ENCODE peak calls at places on chromosome 10, in eight cellular contexts. One of them, this sample, is unnamed. For H3K36me3, the result is how much of the 10 kb centered on the place peaks cover.

GRCh38 chr10:104329754-104330153 is 8.5 kb downstream of the ITPRIP start:
- DNase-seq in stomach: no peak
- DNase-seq in body of pancreas: peak
- DNase-seq in lower lobe of right lung: no peak
- DNase-seq in prostate gland: no peak
- DNase-seq in brain microvascular endothelial cell: peak
- DNase-seq in CD8-positive, alpha-beta T cell: no peak
- DNase-seq in pancreas: no peak
- DNase-seq in this sample: no peak

GRCh38 chr10:80158598-80159127 is 26.1 kb downstream of the PLAC9 start:
- DNase-seq in brain microvascular endothelial cell: peak
- DNase-seq in pancreas: peak
- DNase-seq in prostate gland: peak
- DNase-seq in stomach: peak
- DNase-seq in CD8-positive, alpha-beta T cell: no peak
- DNase-seq in body of pancreas: peak
- DNase-seq in lower lobe of right lung: peak
- DNase-seq in this sample: peak

GRCh38 chr10:7787150-7787856 is 490 bp downstream of the KIN start:
- DNase-seq in body of pancreas: no peak
- DNase-seq in CD8-positive, alpha-beta T cell: no peak
- DNase-seq in prostate gland: no peak
- DNase-seq in brain microvascular endothelial cell: no peak
- DNase-seq in lower lobe of right lung: no peak
- DNase-seq in pancreas: no peak
- DNase-seq in stomach: no peak
- DNase-seq in this sample: no peak

GRCh38 chr10:24957624-24958435 is 5.4 kb upstream of the PRTFDC1 start:
- DNase-seq in prostate gland: no peak
- DNase-seq in brain microvascular endothelial cell: peak
- DNase-seq in body of pancreas: no peak
- DNase-seq in pancreas: no peak
- DNase-seq in CD8-positive, alpha-beta T cell: no peak
- DNase-seq in lower lobe of right lung: no peak
- DNase-seq in stomach: no peak
- DNase-seq in this sample: no peak

GRCh38 chr10:93458821-93459257 is 23.3 kb downstream of the MYOF start:
- DNase-seq in lower lobe of right lung: peak
- DNase-seq in prostate gland: peak
- DNase-seq in pancreas: peak
- DNase-seq in body of pancreas: peak
- DNase-seq in CD8-positive, alpha-beta T cell: no peak
- DNase-seq in brain microvascular endothelial cell: peak
- DNase-seq in stomach: peak
- DNase-seq in this sample: peak

GRCh38 chr10:31698169-31698890 is 230.3 kb downstream of the ARHGAP12 start:
- DNase-seq in lower lobe of right lung: no peak
- DNase-seq in pancreas: no peak
- DNase-seq in stomach: no peak
- DNase-seq in prostate gland: no peak
- DNase-seq in body of pancreas: peak
- DNase-seq in CD8-positive, alpha-beta T cell: no peak
- DNase-seq in brain microvascular endothelial cell: peak
- DNase-seq in this sample: peak

GRCh38 chr10:43037942-43038782 is 38.7 kb upstream of the RET start:
- DNase-seq in body of pancreas: no peak
- DNase-seq in stomach: no peak
- DNase-seq in CD8-positive, alpha-beta T cell: no peak
- DNase-seq in pancreas: no peak
- DNase-seq in brain microvascular endothelial cell: no peak
- DNase-seq in lower lobe of right lung: no peak
- DNase-seq in prostate gland: no peak
- DNase-seq in this sample: no peak

GRCh38 chr10:95457319-95457886 is 103.8 kb downstream of the SORBS1 start:
- DNase-seq in brain microvascular endothelial cell: no peak
- DNase-seq in lower lobe of right lung: no peak
- DNase-seq in CD8-positive, alpha-beta T cell: no peak
- DNase-seq in prostate gland: no peak
- DNase-seq in body of pancreas: no peak
- DNase-seq in pancreas: no peak
- DNase-seq in stomach: no peak
- DNase-seq in this sample: no peak

GRCh38 chr10:10208156-10208555 is 809.5 kb upstream of the CELF2 start:
- DNase-seq in brain microvascular endothelial cell: no peak
- DNase-seq in CD8-positive, alpha-beta T cell: no peak
- DNase-seq in body of pancreas: no peak
- DNase-seq in prostate gland: no peak
- DNase-seq in pancreas: no peak
- DNase-seq in lower lobe of right lung: no peak
- DNase-seq in stomach: no peak
- DNase-seq in this sample: no peak

GRCh38 chr10:17123961-17124360 is 5.7 kb downstream of the CUBN start:
- DNase-seq in prostate gland: no peak
- DNase-seq in pancreas: no peak
- DNase-seq in lower lobe of right lung: no peak
- DNase-seq in stomach: no peak
- DNase-seq in brain microvascular endothelial cell: no peak
- DNase-seq in CD8-positive, alpha-beta T cell: no peak
- DNase-seq in body of pancreas: no peak
- DNase-seq in this sample: no peak

GRCh38 chr10:59905066-59905734 is 1.2 kb downstream of the CCDC6 start:
- DNase-seq in pancreas: peak
- DNase-seq in body of pancreas: peak
- DNase-seq in prostate gland: peak
- DNase-seq in brain microvascular endothelial cell: peak
- DNase-seq in lower lobe of right lung: peak
- DNase-seq in CD8-positive, alpha-beta T cell: no peak
- DNase-seq in stomach: peak
- DNase-seq in this sample: peak

GRCh38 chr10:44886966-44887365 is 24.2 kb upstream of the TMEM72 start:
- DNase-seq in body of pancreas: no peak
- DNase-seq in stomach: no peak
- DNase-seq in CD8-positive, alpha-beta T cell: no peak
- DNase-seq in pancreas: no peak
- DNase-seq in brain microvascular endothelial cell: no peak
- DNase-seq in lower lobe of right lung: no peak
- DNase-seq in prostate gland: no peak
- DNase-seq in this sample: no peak

GRCh38 chr10:128263891-128264688 is 137.9 kb upstream of the MKI67 start:
- DNase-seq in stomach: peak
- DNase-seq in prostate gland: peak
- DNase-seq in CD8-positive, alpha-beta T cell: no peak
- DNase-seq in brain microvascular endothelial cell: peak
- DNase-seq in lower lobe of right lung: peak
- DNase-seq in body of pancreas: peak
- DNase-seq in pancreas: peak
- DNase-seq in this sample: peak

GRCh38 chr10:123470570-123470969 is 195.6 kb upstream of the GPR26 start:
- DNase-seq in CD8-positive, alpha-beta T cell: no peak
- DNase-seq in stomach: no peak
- DNase-seq in prostate gland: no peak
- DNase-seq in body of pancreas: no peak
- DNase-seq in lower lobe of right lung: no peak
- DNase-seq in pancreas: no peak
- DNase-seq in brain microvascular endothelial cell: no peak
- DNase-seq in this sample: no peak

GRCh38 chr10:36489928-36490279 is 635.5 kb upstream of the ANKRD30A start:
- DNase-seq in CD8-positive, alpha-beta T cell: no peak
- DNase-seq in body of pancreas: no peak
- DNase-seq in lower lobe of right lung: no peak
- DNase-seq in prostate gland: no peak
- DNase-seq in brain microvascular endothelial cell: no peak
- DNase-seq in pancreas: no peak
- DNase-seq in stomach: no peak
- DNase-seq in this sample: no peak

GRCh38 chr10:109773288-109773687 is 150.0 kb downstream of the XPNPEP1 start:
- DNase-seq in CD8-positive, alpha-beta T cell: no peak
- DNase-seq in brain microvascular endothelial cell: no peak
- DNase-seq in stomach: no peak
- DNase-seq in lower lobe of right lung: no peak
- DNase-seq in prostate gland: no peak
- DNase-seq in pancreas: no peak
- DNase-seq in body of pancreas: no peak
- DNase-seq in this sample: no peak

GRCh38 chr10:91349381-91349780 is 60.8 kb upstream of the HECTD2 start:
- DNase-seq in stomach: no peak
- DNase-seq in pancreas: no peak
- DNase-seq in lower lobe of right lung: no peak
- DNase-seq in CD8-positive, alpha-beta T cell: no peak
- DNase-seq in brain microvascular endothelial cell: peak
- DNase-seq in prostate gland: peak
- DNase-seq in body of pancreas: peak
- DNase-seq in this sample: no peak

GRCh38 chr10:63576501-63576900 is 55.3 kb downstream of the REEP3 start:
- DNase-seq in prostate gland: no peak
- DNase-seq in brain microvascular endothelial cell: no peak
- DNase-seq in stomach: no peak
- DNase-seq in body of pancreas: no peak
- DNase-seq in lower lobe of right lung: no peak
- DNase-seq in CD8-positive, alpha-beta T cell: no peak
- DNase-seq in pancreas: no peak
- DNase-seq in this sample: no peak

GRCh38 chr10:3527869-3528268 is 257.1 kb downstream of the KLF6 start:
- DNase-seq in body of pancreas: no peak
- DNase-seq in brain microvascular endothelial cell: peak
- DNase-seq in lower lobe of right lung: no peak
- DNase-seq in prostate gland: no peak
- DNase-seq in CD8-positive, alpha-beta T cell: no peak
- DNase-seq in pancreas: no peak
- DNase-seq in stomach: no peak
- DNase-seq in this sample: no peak
- TF ChIP-seq CTCF in body of pancreas: no peak
- TF ChIP-seq CTCF in brain microvascular endothelial cell: no peak
- TF ChIP-seq CTCF in lower lobe of right lung: no peak
- TF ChIP-seq CTCF in prostate gland: no peak
- TF ChIP-seq CTCF in CD8-positive, alpha-beta T cell: no peak
- TF ChIP-seq CTCF in pancreas: no peak
- TF ChIP-seq CTCF in stomach: no peak
- TF ChIP-seq CTCF in this sample: no peak

DNA sequence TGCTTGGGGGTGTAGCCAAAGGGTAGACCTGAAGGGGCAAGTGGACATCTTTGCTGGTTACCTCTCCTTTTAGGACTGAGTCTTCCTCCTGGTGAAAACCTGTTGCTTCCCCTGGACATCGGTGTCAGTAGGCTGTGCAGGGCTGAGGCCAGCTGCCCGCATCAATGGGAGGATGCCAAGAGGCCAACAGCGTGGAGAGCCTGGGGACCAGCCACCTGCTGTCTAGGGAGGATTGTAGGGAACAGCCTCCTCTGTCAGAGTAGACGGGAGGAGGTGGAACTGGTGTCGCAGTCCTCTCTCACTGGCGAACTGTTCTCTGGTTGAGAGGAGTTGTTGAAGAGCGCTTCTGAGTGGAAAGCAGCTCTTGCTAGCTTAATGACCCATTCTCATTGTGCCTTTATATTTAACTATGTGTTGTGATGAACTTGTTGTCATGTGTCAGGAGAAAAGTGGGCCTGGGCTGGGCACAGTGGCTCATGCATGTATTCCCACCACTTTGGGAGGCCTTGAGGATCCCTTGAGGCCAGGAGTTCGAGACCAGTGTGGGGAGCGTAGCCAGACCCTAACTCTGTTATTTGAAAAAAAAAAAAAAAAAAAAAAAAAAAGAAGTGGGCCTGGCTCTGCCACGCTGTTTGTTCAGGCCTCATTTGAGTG is 1.8 kb downstream of the SUFU start:
- DNase-seq in stomach: no peak
- DNase-seq in body of pancreas: peak
- DNase-seq in pancreas: no peak
- DNase-seq in lower lobe of right lung: no peak
- DNase-seq in prostate gland: no peak
- DNase-seq in CD8-positive, alpha-beta T cell: no peak
- DNase-seq in brain microvascular endothelial cell: no peak
- DNase-seq in this sample: peak
- H3K4me3 ChIP-seq in stomach: no peak
- H3K4me3 ChIP-seq in body of pancreas: no peak
- H3K4me3 ChIP-seq in pancreas: no peak
- H3K4me3 ChIP-seq in lower lobe of right lung: peak
- H3K4me3 ChIP-seq in prostate gland: no peak
- H3K4me3 ChIP-seq in CD8-positive, alpha-beta T cell: no peak
- H3K4me3 ChIP-seq in brain microvascular endothelial cell: peak
- H3K4me3 ChIP-seq in this sample: no peak

DNA sequence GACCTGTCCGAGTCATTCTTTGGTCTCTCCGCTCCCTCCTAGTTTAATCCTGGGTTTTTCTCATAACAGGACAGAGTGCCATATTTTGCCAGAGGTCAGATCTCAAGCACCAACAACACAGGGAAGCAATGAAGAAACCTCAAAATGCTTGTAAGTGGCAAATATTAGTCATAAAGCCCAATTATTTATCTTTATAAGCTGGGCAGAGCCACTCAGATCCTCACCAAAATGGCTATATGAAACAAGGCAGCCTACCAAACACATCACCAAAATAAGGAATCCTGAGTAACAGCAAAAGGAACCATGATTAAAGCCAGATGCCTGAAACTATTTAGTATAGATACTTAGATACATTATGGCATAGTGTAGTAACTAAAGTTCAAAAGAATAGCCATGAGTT is 4.7 kb downstream of the ECD start:
- DNase-seq in stomach: no peak
- DNase-seq in CD8-positive, alpha-beta T cell: no peak
- DNase-seq in lower lobe of right lung: no peak
- DNase-seq in brain microvascular endothelial cell: no peak
- DNase-seq in pancreas: no peak
- DNase-seq in body of pancreas: no peak
- DNase-seq in prostate gland: no peak
- DNase-seq in this sample: no peak
- H3K36me3 ChIP-seq in stomach: half or more
- H3K36me3 ChIP-seq in CD8-positive, alpha-beta T cell: under half
- H3K36me3 ChIP-seq in lower lobe of right lung: half or more
- H3K36me3 ChIP-seq in brain microvascular endothelial cell: under half
- H3K36me3 ChIP-seq in pancreas: under half
- H3K36me3 ChIP-seq in body of pancreas: under half
- H3K36me3 ChIP-seq in prostate gland: under half
- H3K36me3 ChIP-seq in this sample: under half

GRCh38 chr10:22570234-22570633 is 144.1 kb downstream of the PIP4K2A start:
- DNase-seq in pancreas: no peak
- DNase-seq in stomach: no peak
- DNase-seq in lower lobe of right lung: no peak
- DNase-seq in body of pancreas: no peak
- DNase-seq in brain microvascular endothelial cell: no peak
- DNase-seq in prostate gland: no peak
- DNase-seq in CD8-positive, alpha-beta T cell: no peak
- DNase-seq in this sample: no peak

GRCh38 chr10:22568928-22569327 is 145.4 kb downstream of the PIP4K2A start:
- DNase-seq in body of pancreas: no peak
- DNase-seq in stomach: no peak
- DNase-seq in brain microvascular endothelial cell: no peak
- DNase-seq in pancreas: no peak
- DNase-seq in prostate gland: no peak
- DNase-seq in CD8-positive, alpha-beta T cell: no peak
- DNase-seq in lower lobe of right lung: no peak
- DNase-seq in this sample: no peak

GRCh38 chr10:22570733-22571430 is 143.5 kb downstream of the PIP4K2A start:
- DNase-seq in stomach: no peak
- DNase-seq in lower lobe of right lung: no peak
- DNase-seq in body of pancreas: no peak
- DNase-seq in brain microvascular endothelial cell: no peak
- DNase-seq in pancreas: no peak
- DNase-seq in prostate gland: no peak
- DNase-seq in CD8-positive, alpha-beta T cell: no peak
- DNase-seq in this sample: no peak

GRCh38 chr10:22579826-22580225 is 134.6 kb downstream of the PIP4K2A start:
- DNase-seq in CD8-positive, alpha-beta T cell: no peak
- DNase-seq in lower lobe of right lung: no peak
- DNase-seq in stomach: no peak
- DNase-seq in prostate gland: no peak
- DNase-seq in body of pancreas: no peak
- DNase-seq in brain microvascular endothelial cell: no peak
- DNase-seq in pancreas: no peak
- DNase-seq in this sample: no peak

GRCh38 chr10:22573820-22574569 is 140.4 kb downstream of the PIP4K2A start:
- DNase-seq in lower lobe of right lung: no peak
- DNase-seq in stomach: no peak
- DNase-seq in body of pancreas: no peak
- DNase-seq in brain microvascular endothelial cell: no peak
- DNase-seq in CD8-positive, alpha-beta T cell: no peak
- DNase-seq in pancreas: no peak
- DNase-seq in prostate gland: no peak
- DNase-seq in this sample: no peak
- TF ChIP-seq CTCF in lower lobe of right lung: peak
- TF ChIP-seq CTCF in stomach: peak
- TF ChIP-seq CTCF in body of pancreas: peak
- TF ChIP-seq CTCF in brain microvascular endothelial cell: peak
- TF ChIP-seq CTCF in CD8-positive, alpha-beta T cell: peak
- TF ChIP-seq CTCF in pancreas: no peak
- TF ChIP-seq CTCF in prostate gland: no peak
- TF ChIP-seq CTCF in this sample: peak